ENCODE peak calls at places on chromosomes 6 and 20, in eight cellular contexts. One of them, this sample, is unnamed. For H3K4me1, the result is how much of the 10 kb centered on the place peaks cover.

GRCh38 chr6:45116714-45117410 is 211.3 kb upstream of the RUNX2 start:
- DNase-seq in HepG2: no peak
- DNase-seq in ovary: no peak
- DNase-seq in tibial nerve: no peak
- DNase-seq in K562: no peak
- DNase-seq in suprapubic skin: no peak
- DNase-seq in testis: no peak
- DNase-seq in heart left ventricle: no peak
- DNase-seq in this sample: no peak

GRCh38 chr6:159438106-159438505 is 254.9 kb downstream of the SOD2 start:
- DNase-seq in HepG2: no peak
- DNase-seq in ovary: no peak
- DNase-seq in tibial nerve: no peak
- DNase-seq in K562: no peak
- DNase-seq in suprapubic skin: no peak
- DNase-seq in testis: no peak
- DNase-seq in heart left ventricle: no peak
- DNase-seq in this sample: no peak

GRCh38 chr6:6918216-6918983 is 189.4 kb upstream of the RREB1 start:
- DNase-seq in HepG2: no peak
- DNase-seq in ovary: no peak
- DNase-seq in tibial nerve: no peak
- DNase-seq in K562: peak
- DNase-seq in suprapubic skin: no peak
- DNase-seq in testis: no peak
- DNase-seq in heart left ventricle: no peak
- DNase-seq in this sample: no peak

GRCh38 chr6:14129572-14129971 is 12.0 kb downstream of the CD83 start:
- DNase-seq in HepG2: peak
- DNase-seq in ovary: peak
- DNase-seq in tibial nerve: peak
- DNase-seq in K562: peak
- DNase-seq in suprapubic skin: no peak
- DNase-seq in testis: peak
- DNase-seq in heart left ventricle: peak
- DNase-seq in this sample: peak

GRCh38 chr6:106790146-106790770 is 160.9 kb downstream of the QRSL1 start:
- DNase-seq in HepG2: peak
- DNase-seq in ovary: no peak
- DNase-seq in tibial nerve: no peak
- DNase-seq in K562: no peak
- DNase-seq in suprapubic skin: no peak
- DNase-seq in testis: no peak
- DNase-seq in heart left ventricle: no peak
- DNase-seq in this sample: no peak

GRCh38 chr20:37345339-37346231 is at the start of gene SRC:
- DNase-seq in HepG2: peak
- DNase-seq in ovary: peak
- DNase-seq in tibial nerve: peak
- DNase-seq in K562: peak
- DNase-seq in suprapubic skin: peak
- DNase-seq in testis: peak
- DNase-seq in heart left ventricle: peak
- DNase-seq in this sample: peak

GRCh38 chr6:21595265-21595950 is 1.9 kb downstream of the SOX4 start:
- DNase-seq in HepG2: no peak
- DNase-seq in ovary: peak
- DNase-seq in tibial nerve: peak
- DNase-seq in K562: no peak
- DNase-seq in suprapubic skin: peak
- DNase-seq in testis: peak
- DNase-seq in heart left ventricle: peak
- DNase-seq in this sample: peak

GRCh38 chr20:59084041-59084841 is 41.7 kb upstream of the PRELID3B start:
- DNase-seq in HepG2: no peak
- DNase-seq in ovary: no peak
- DNase-seq in tibial nerve: no peak
- DNase-seq in K562: no peak
- DNase-seq in suprapubic skin: no peak
- DNase-seq in testis: no peak
- DNase-seq in heart left ventricle: peak
- DNase-seq in this sample: peak

GRCh38 chr6:47250302-47250701 is 59.4 kb downstream of the TNFRSF21 start:
- DNase-seq in HepG2: no peak
- DNase-seq in ovary: no peak
- DNase-seq in tibial nerve: no peak
- DNase-seq in K562: no peak
- DNase-seq in suprapubic skin: no peak
- DNase-seq in testis: no peak
- DNase-seq in heart left ventricle: no peak
- DNase-seq in this sample: no peak

GRCh38 chr20:24578605-24579004 is 109.2 kb downstream of the SYNDIG1 start:
- DNase-seq in HepG2: no peak
- DNase-seq in ovary: no peak
- DNase-seq in tibial nerve: no peak
- DNase-seq in K562: no peak
- DNase-seq in suprapubic skin: no peak
- DNase-seq in testis: no peak
- DNase-seq in heart left ventricle: no peak
- DNase-seq in this sample: no peak

GRCh38 chr6:2953098-2953497 is 18.3 kb downstream of the SERPINB6 start:
- DNase-seq in HepG2: no peak
- DNase-seq in ovary: no peak
- DNase-seq in tibial nerve: no peak
- DNase-seq in K562: no peak
- DNase-seq in suprapubic skin: no peak
- DNase-seq in testis: no peak
- DNase-seq in heart left ventricle: no peak
- DNase-seq in this sample: no peak
- H3K4me3 ChIP-seq in HepG2: peak
- H3K4me3 ChIP-seq in ovary: no peak
- H3K4me3 ChIP-seq in tibial nerve: no peak
- H3K4me3 ChIP-seq in K562: no peak
- H3K4me3 ChIP-seq in suprapubic skin: peak
- H3K4me3 ChIP-seq in testis: no peak
- H3K4me3 ChIP-seq in heart left ventricle: no peak
- H3K4me3 ChIP-seq in this sample: no peak

GRCh38 chr20:1125266-1125665 is 6.9 kb downstream of the PSMF1 start:
- DNase-seq in HepG2: no peak
- DNase-seq in ovary: no peak
- DNase-seq in tibial nerve: no peak
- DNase-seq in K562: peak
- DNase-seq in suprapubic skin: no peak
- DNase-seq in testis: no peak
- DNase-seq in heart left ventricle: no peak
- DNase-seq in this sample: no peak
- TF ChIP-seq POLR2A in HepG2: peak
- TF ChIP-seq POLR2A in ovary: no peak
- TF ChIP-seq POLR2A in tibial nerve: no peak
- TF ChIP-seq POLR2A in K562: no peak
- TF ChIP-seq POLR2A in suprapubic skin: no peak
- TF ChIP-seq POLR2A in testis: no peak
- TF ChIP-seq POLR2A in heart left ventricle: no peak
- TF ChIP-seq POLR2A in this sample: no peak

DNA sequence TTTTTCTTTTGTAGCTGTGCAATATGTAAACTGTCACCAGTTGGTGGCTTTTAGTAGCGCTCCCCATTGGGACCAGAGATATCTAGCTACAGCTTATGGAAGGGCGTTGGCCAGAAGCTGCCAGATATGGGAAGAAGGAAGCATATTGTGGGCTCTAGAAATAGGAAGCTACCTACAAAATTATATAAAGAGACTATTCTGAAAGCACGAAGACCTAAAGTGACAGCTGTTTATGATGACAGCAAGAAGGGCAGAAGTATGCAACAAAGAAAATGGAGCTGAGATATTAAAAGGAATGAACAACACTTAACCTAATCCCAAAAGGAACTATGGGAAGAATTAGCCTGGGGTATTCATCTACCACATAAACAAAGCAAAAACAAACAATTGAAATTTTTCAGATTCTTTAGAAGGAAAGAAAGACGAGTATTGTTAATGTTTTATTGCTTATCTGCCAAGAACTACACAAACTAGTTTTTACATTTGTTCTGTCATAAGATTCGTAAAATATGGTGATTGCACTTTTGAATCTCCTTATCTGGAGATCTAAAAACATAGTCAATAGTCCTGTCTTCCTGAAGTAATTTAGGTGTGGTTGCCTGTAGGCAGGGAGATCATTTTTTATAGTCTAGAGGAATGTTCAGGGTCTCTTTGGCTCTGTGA is 81.6 kb downstream of the NCOA7 start:
- DNase-seq in HepG2: no peak
- DNase-seq in ovary: no peak
- DNase-seq in tibial nerve: no peak
- DNase-seq in K562: peak
- DNase-seq in suprapubic skin: no peak
- DNase-seq in testis: no peak
- DNase-seq in heart left ventricle: no peak
- DNase-seq in this sample: no peak
- H3K4me1 ChIP-seq in HepG2: under half
- H3K4me1 ChIP-seq in ovary: under half
- H3K4me1 ChIP-seq in tibial nerve: under half
- H3K4me1 ChIP-seq in K562: under half
- H3K4me1 ChIP-seq in suprapubic skin: under half
- H3K4me1 ChIP-seq in testis: under half
- H3K4me1 ChIP-seq in heart left ventricle: under half
- H3K4me1 ChIP-seq in this sample: under half

GRCh38 chr20:57616143-57616951 is 3.9 kb downstream of the ZBP1 start:
- DNase-seq in HepG2: no peak
- DNase-seq in ovary: no peak
- DNase-seq in tibial nerve: no peak
- DNase-seq in K562: no peak
- DNase-seq in suprapubic skin: no peak
- DNase-seq in testis: no peak
- DNase-seq in heart left ventricle: no peak
- DNase-seq in this sample: no peak

GRCh38 chr20:57619053-57619831 is 984 bp downstream of the ZBP1 start:
- DNase-seq in HepG2: no peak
- DNase-seq in ovary: no peak
- DNase-seq in tibial nerve: no peak
- DNase-seq in K562: no peak
- DNase-seq in suprapubic skin: no peak
- DNase-seq in testis: no peak
- DNase-seq in heart left ventricle: no peak
- DNase-seq in this sample: no peak

GRCh38 chr20:57617079-57617795 is 3.0 kb downstream of the ZBP1 start:
- DNase-seq in HepG2: no peak
- DNase-seq in ovary: no peak
- DNase-seq in tibial nerve: no peak
- DNase-seq in K562: no peak
- DNase-seq in suprapubic skin: no peak
- DNase-seq in testis: no peak
- DNase-seq in heart left ventricle: no peak
- DNase-seq in this sample: no peak

GRCh38 chr20:57618766-57619052 is 1.5 kb downstream of the ZBP1 start:
- DNase-seq in HepG2: no peak
- DNase-seq in ovary: no peak
- DNase-seq in tibial nerve: no peak
- DNase-seq in K562: no peak
- DNase-seq in suprapubic skin: no peak
- DNase-seq in testis: no peak
- DNase-seq in heart left ventricle: no peak
- DNase-seq in this sample: no peak

DNA sequence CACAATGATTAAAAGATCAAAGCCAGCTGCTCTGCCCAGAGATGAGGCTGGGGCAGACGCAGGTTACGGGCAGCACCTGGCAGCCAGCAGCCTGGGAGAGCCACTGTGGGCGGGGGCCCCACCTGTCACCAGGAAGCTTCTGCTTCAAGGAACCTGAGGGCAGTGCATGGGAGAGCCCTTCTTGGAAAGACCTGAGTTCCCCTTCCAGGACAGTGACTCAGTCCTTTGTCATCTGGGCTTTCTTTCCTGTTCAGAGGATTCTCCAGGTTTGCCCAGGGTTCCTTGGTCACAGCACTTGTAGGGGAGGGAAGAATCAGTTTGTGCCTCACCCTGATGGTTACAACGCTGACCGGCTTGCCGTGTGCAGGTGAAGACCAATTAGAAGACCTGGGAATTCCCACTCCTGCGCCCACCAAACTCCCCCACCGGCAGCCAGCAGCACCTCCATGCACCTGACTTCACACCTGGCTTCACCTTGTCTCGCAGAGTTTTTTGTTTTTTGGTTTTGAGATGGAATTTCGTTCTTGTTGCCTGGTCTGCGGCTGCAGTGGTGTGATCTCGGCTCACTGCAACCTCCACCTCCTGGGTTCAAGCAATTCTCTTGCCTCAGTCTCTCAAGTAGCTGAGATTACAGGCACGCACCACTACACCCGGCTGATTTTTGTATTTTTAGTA is 2.0 kb downstream of the ZBP1 start:
- DNase-seq in HepG2: no peak
- DNase-seq in ovary: no peak
- DNase-seq in tibial nerve: no peak
- DNase-seq in K562: no peak
- DNase-seq in suprapubic skin: no peak
- DNase-seq in testis: no peak
- DNase-seq in heart left ventricle: no peak
- DNase-seq in this sample: peak
- H3K4me3 ChIP-seq in HepG2: no peak
- H3K4me3 ChIP-seq in ovary: no peak
- H3K4me3 ChIP-seq in tibial nerve: no peak
- H3K4me3 ChIP-seq in K562: no peak
- H3K4me3 ChIP-seq in suprapubic skin: no peak
- H3K4me3 ChIP-seq in testis: no peak
- H3K4me3 ChIP-seq in heart left ventricle: no peak
- H3K4me3 ChIP-seq in this sample: no peak

DNA sequence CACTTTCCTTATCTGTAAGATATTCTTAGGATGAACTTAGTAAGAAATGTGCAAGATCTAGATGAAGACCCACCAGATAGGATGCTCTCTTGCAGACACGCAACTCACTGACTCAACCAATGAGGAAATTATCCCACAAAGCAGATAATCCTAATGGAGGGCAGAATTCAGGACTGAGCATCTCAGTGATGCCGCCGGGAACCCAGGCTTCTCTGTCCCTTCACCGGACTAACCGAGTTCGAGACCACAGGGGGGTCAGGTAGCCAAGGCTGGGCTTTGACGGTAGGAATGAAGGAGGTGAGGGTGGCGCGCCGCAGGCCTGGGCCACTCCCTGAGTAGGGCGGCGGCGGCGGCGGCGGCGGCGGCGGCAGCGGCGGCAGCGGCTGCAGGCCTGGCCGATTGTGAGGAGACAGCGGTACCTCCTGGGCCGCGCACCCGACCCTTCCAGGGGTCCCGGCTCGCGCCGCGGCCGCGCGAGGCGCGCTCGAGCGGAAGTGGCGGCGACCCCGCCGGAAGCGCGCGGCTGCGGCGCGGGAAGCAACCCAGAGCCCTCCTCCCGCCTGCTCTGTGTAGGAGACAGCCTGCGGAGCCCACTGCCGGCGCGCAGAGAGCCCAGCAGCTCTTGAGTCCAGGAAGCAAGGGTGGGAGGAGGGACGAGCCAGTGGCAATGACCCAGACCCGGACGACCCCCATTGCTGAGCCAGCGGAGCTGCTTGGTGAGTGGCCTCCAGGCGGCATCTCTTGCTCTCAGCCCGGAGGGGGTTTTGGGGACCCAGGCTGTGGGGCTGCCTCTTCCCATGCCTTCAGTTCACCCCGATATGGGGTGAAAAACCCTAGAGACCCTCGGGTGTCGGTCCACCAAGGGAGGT is at the start of gene KHDC1:
- DNase-seq in HepG2: no peak
- DNase-seq in ovary: peak
- DNase-seq in tibial nerve: no peak
- DNase-seq in K562: peak
- DNase-seq in suprapubic skin: no peak
- DNase-seq in testis: peak
- DNase-seq in heart left ventricle: peak
- DNase-seq in this sample: peak
- TF ChIP-seq POLR2A in HepG2: no peak
- TF ChIP-seq POLR2A in ovary: no peak
- TF ChIP-seq POLR2A in tibial nerve: no peak
- TF ChIP-seq POLR2A in K562: peak
- TF ChIP-seq POLR2A in suprapubic skin: no peak
- TF ChIP-seq POLR2A in testis: no peak
- TF ChIP-seq POLR2A in heart left ventricle: no peak
- TF ChIP-seq POLR2A in this sample: no peak

This sample was measured in prostate gland.